ENCODE peak calls at places on chromosomes 3 and 15, in seven cellular contexts. I is SJSA1, R is PC-3, Y is mucosa of descending colon, A is mammary epithelial cell, X is suprapubic skin, U is A549. Q is an unnamed sample.

GRCh38 chr3:123870033-123870432 is 14.1 kb downstream of the MYLK start:
- DNase-seq in Y (no peak), A (peak; percentile 77), X (no peak), R (peak; percentile 76), U (no peak), I (peak; percentile 18), Q (no peak)

GRCh38 chr3:141126661-141127343 is 75.7 kb downstream of the SPSB4 start:
- DNase-seq in I (no peak), U (no peak), A (no peak), X (no peak), R (no peak), Y (no peak), Q (no peak)

GRCh38 chr3:12809435-12809834 is 13.0 kb downstream of the CAND2 start:
- DNase-seq in Y (no peak), I (no peak), A (no peak), U (no peak), R (no peak), X (no peak), Q (peak; percentile 49)

GRCh38 chr15:47717036-47717611 is at the start of gene SEMA6D:
- DNase-seq in R (peak; percentile 73), U (peak; percentile 12), A (peak; percentile 57), I (peak; percentile 70), Y (peak; percentile 77), X (peak; percentile 75), Q (peak; percentile 91)

GRCh38 chr3:143464850-143465249 is 345.3 kb downstream of the CHST2 start:
- DNase-seq in Y (peak; percentile 57), I (no peak), U (peak; percentile 15), X (no peak), R (no peak), A (no peak), Q (no peak)

GRCh38 chr15:89575656-89576416 is 567 bp downstream of the TICRR start:
- DNase-seq in X (peak; percentile 77), Y (no peak), R (no peak), I (no peak), U (peak; percentile 46), A (peak; percentile 37), Q (peak; percentile 82)

GRCh38 chr15:93030430-93031102 is 58.4 kb downstream of the RGMA start:
- DNase-seq in A (peak; percentile 62), I (peak; percentile 66), U (peak; percentile 69), R (peak; percentile 75), Y (no peak), X (peak; percentile 85), Q (peak; percentile 93)

GRCh38 chr3:12479919-12480425 is 4.3 kb upstream of the TSEN2 start:
- DNase-seq in U (peak; percentile 58), Y (peak; percentile 85), R (peak; percentile 78), A (peak; percentile 8), X (no peak), I (peak; percentile 28), Q (peak; percentile 81)

GRCh38 chr15:57555270-57555669 is 36.4 kb upstream of the MYZAP start:
- DNase-seq in X (no peak), Y (no peak), U (no peak), R (no peak), A (no peak), I (no peak), Q (no peak)

GRCh38 chr3:18114894-18115293 is 310.2 kb downstream of the SATB1 start:
- DNase-seq in R (no peak), U (no peak), I (no peak), X (no peak), A (peak; percentile 88), Y (no peak), Q (no peak)

GRCh38 chr3:113634782-113635474 is 61.5 kb downstream of the USF3 start:
- DNase-seq in U (no peak), I (no peak), Y (no peak), A (no peak), X (no peak), R (no peak), Q (no peak)

GRCh38 chr3:13235897-13236296 is 162.7 kb upstream of the IQSEC1 start:
- DNase-seq in U (no peak), I (no peak), X (no peak), Y (no peak), R (no peak), A (no peak), Q (no peak)

GRCh38 chr3:16174389-16174788 is at the start of gene GALNT15:
- DNase-seq in I (peak; percentile 79), R (no peak), U (no peak), Y (peak; percentile 75), A (peak; percentile 60), X (peak; percentile 94), Q (no peak)
- H3K4me3 ChIP-seq in I (no peak within 1 kb of the TSS), R (no peak within 1 kb of the TSS), U (no peak within 1 kb of the TSS), Y (no peak within 1 kb of the TSS), A (no peak within 1 kb of the TSS), X (peak within 1 kb of the TSS; percentile 53), Q (no peak within 1 kb of the TSS)

GRCh38 chr15:63749330-63749942 is 84.3 kb downstream of the HERC1 start:
- DNase-seq in Y (no peak), A (peak; percentile 50), X (no peak), U (no peak), I (peak; percentile 12), R (peak; percentile 5), Q (no peak)
- H3K9me3 ChIP-seq in Y (no peaks in the 10 kb centered on the region), A (no peaks in the 10 kb centered on the region), X (no peaks in the 10 kb centered on the region), U (peaks cover 10% of the 10 kb centered on the region), I (peaks cover 5% of the 10 kb centered on the region), R (no peaks in the 10 kb centered on the region), Q (peaks cover 4% of the 10 kb centered on the region)

GRCh38 chr3:194879126-194879887 is 193.6 kb downstream of the FAM43A start:
- DNase-seq in Y (no peak), X (no peak), A (no peak), R (no peak), U (no peak), I (no peak), Q (peak; percentile 20)
- H3K4me3 ChIP-seq in Y (no peak overlapping the region), X (no peak overlapping the region), A (no peak overlapping the region), R (no peak overlapping the region), U (no peak overlapping the region), I (no peak overlapping the region), Q (no peak overlapping the region)

GRCh38 chr15:24621630-24622215 is 53.9 kb upstream of the NPAP1 start:
- DNase-seq in A (no peak), X (no peak), Y (no peak), I (no peak), U (no peak), R (no peak), Q (no peak)
- H3K9me3 ChIP-seq in A (peaks cover 34% of the 10 kb centered on the region), X (peaks cover 6% of the 10 kb centered on the region), Y (peaks cover 31% of the 10 kb centered on the region), I (peaks cover 7% of the 10 kb centered on the region), U (peaks cover 7% of the 10 kb centered on the region), R (peaks cover 26% of the 10 kb centered on the region), Q (peaks cover 53% of the 10 kb centered on the region)

Q was measured in endodermal cell.